ENCODE peak calls at places on chromosomes 4 and X, in eight cellular contexts. J is NCI-H2081; K is CD8-positive, alpha-beta memory T cell; V is stimulated activated effector memory CD8-positive, alpha-beta T cell treated with anti-CD3 and anti-CD28 coated beads, Interleukin-12 subunit alpha, Interleukin-12 subunit beta, amount 100 ng/mL, for 72 hours; T is lower leg skin; F is H4; Y is NCI-H460; I is naive B cell. N is an unnamed sample.

GRCh38 chrX:13387656-13388421 is 68.0 kb upstream of the ATXN3L start:
- DNase-seq in J (no peak), K (no peak), V (peak), T (no peak), F (peak), Y (no peak), I (no peak), N (no peak)

GRCh38 chr4:149161247-149161646 is 654.4 kb downstream of the IQCM start:
- DNase-seq in J (no peak), K (no peak), V (no peak), T (no peak), F (no peak), Y (no peak), I (no peak), N (no peak)

GRCh38 chr4:46323891-46324290 is 66.0 kb downstream of the GABRA2 start:
- DNase-seq in J (no peak), K (no peak), V (no peak), T (no peak), F (no peak), Y (no peak), I (no peak), N (no peak)

GRCh38 chr4:158778065-158778711 is 9.4 kb downstream of the FNIP2 start:
- DNase-seq in J (no peak), K (no peak), V (no peak), T (no peak), F (no peak), Y (no peak), I (peak), N (no peak)

GRCh38 chrX:122269243-122269781 is 914.8 kb upstream of the GRIA3 start:
- DNase-seq in J (no peak), K (no peak), V (no peak), T (no peak), F (no peak), Y (no peak), I (no peak), N (no peak)

GRCh38 chr4:85677286-85677685 is 202.3 kb downstream of the ARHGAP24 start:
- DNase-seq in J (peak), K (no peak), V (no peak), T (no peak), F (no peak), Y (no peak), I (no peak), N (no peak)

GRCh38 chr4:113436360-113436759 is 325.2 kb downstream of the CAMK2D start:
- DNase-seq in J (peak), K (no peak), V (no peak), T (no peak), F (peak), Y (no peak), I (no peak), N (no peak)

GRCh38 chr4:60617731-60618130 is 582.4 kb upstream of the ADGRL3 start:
- DNase-seq in J (no peak), K (no peak), V (no peak), T (no peak), F (no peak), Y (no peak), I (no peak), N (no peak)

GRCh38 chr4:169096221-169096620 is 86.2 kb upstream of the CBR4 start:
- DNase-seq in J (no peak), K (no peak), V (no peak), T (no peak), F (no peak), Y (no peak), I (no peak), N (no peak)

GRCh38 chr4:118997601-118998000 is 108.9 kb downstream of the SYNPO2 start:
- DNase-seq in J (no peak), K (no peak), V (no peak), T (no peak), F (no peak), Y (no peak), I (no peak), N (no peak)

GRCh38 chrX:37995428-37995827 is 10.9 kb upstream of the SYTL5 start:
- DNase-seq in J (no peak), K (no peak), V (no peak), T (no peak), F (no peak), Y (no peak), I (no peak), N (no peak)

GRCh38 chr4:39698424-39699009 is 581 bp downstream of the UBE2K start:
- DNase-seq in J (peak), K (no peak), V (no peak), T (peak), F (peak), Y (no peak), I (no peak), N (no peak)

GRCh38 chr4:3793545-3793944 is 27.4 kb downstream of the ADRA2C start:
- DNase-seq in J (no peak), K (no peak), V (no peak), T (no peak), F (no peak), Y (no peak), I (no peak), N (no peak)

GRCh38 chr4:1113311-1114009 is at the start of gene RNF212:
- DNase-seq in J (peak), K (peak), V (peak), T (peak), F (no peak), Y (no peak), I (peak), N (no peak)

GRCh38 chrX:108541286-108541685 is 101.6 kb downstream of the COL4A5 start:
- DNase-seq in J (no peak), K (no peak), V (no peak), T (no peak), F (no peak), Y (no peak), I (no peak), N (no peak)

GRCh38 chr4:38266616-38267015 is 306.4 kb downstream of the PTTG2 start:
- DNase-seq in J (no peak), K (no peak), V (no peak), T (no peak), F (peak), Y (no peak), I (no peak), N (no peak)

GRCh38 chr4:2290974-2291704 is 29.2 kb upstream of the MXD4 start:
- DNase-seq in J (no peak), K (peak), V (peak), T (peak), F (no peak), Y (no peak), I (peak), N (peak)

GRCh38 chr4:105174098-105174497 is 27.4 kb downstream of the TET2 start:
- DNase-seq in J (no peak), K (no peak), V (no peak), T (no peak), F (no peak), Y (no peak), I (no peak), N (no peak)

GRCh38 chr4:87007345-87008181 is 72.8 kb downstream of the AFF1 start:
- DNase-seq in J (peak), K (peak), V (peak), T (peak), F (peak), Y (peak), I (no peak), N (peak)

GRCh38 chrX:24837966-24838365 is 144.2 kb downstream of the POLA1 start:
- DNase-seq in J (no peak), K (no peak), V (no peak), T (no peak), F (no peak), Y (no peak), I (no peak), N (no peak)

GRCh38 chr4:121791481-121791880 is 9.6 kb upstream of the EXOSC9 start:
- DNase-seq in J (no peak), K (no peak), V (no peak), T (no peak), F (peak), Y (no peak), I (no peak), N (no peak)

GRCh38 chr4:183658362-183659028 is 490 bp downstream of the RWDD4 start:
- DNase-seq in J (peak), K (no peak), V (peak), T (no peak), F (no peak), Y (no peak), I (no peak), N (no peak)